ENCODE peak calls at places on chromosomes 5 and 9, in six cellular contexts. Z, G, V, T, F and L are unnamed samples.
A peak's percentile ranks its signal among the peaks of the same experiment; 100 is the strongest.

GRCh38 chr5:172486451-172486850 is 32.1 kb upstream of the SH3PXD2B start:
- DNase-seq in T (no peak), F (peak; percentile 32), G (peak; percentile 27), Z (no peak), V (no peak), L (no peak)

GRCh38 chr9:138105561-138106505 is 228.3 kb downstream of the CACNA1B start:
- DNase-seq in Z (no peak), F (no peak), T (no peak), V (no peak), G (no peak), L (no peak)

GRCh38 chr5:176810687-176811501 is 535 bp downstream of the UNC5A start:
- DNase-seq in Z (no peak), F (peak; percentile 87), V (no peak), T (no peak), G (no peak), L (no peak)

GRCh38 chr9:123828449-123828848 is 101.5 kb downstream of the DENND1A start:
- DNase-seq in G (no peak), Z (no peak), F (no peak), V (no peak), T (no peak), L (no peak)

GRCh38 chr9:115209601-115210306 is 91.8 kb upstream of the TNC start:
- DNase-seq in G (no peak), Z (no peak), T (no peak), F (no peak), V (peak; percentile 60), L (peak; percentile 57)

GRCh38 chr9:20994486-20994885 is 37.0 kb downstream of the HACD4 start:
- DNase-seq in T (no peak), V (no peak), G (no peak), F (no peak), Z (no peak), L (no peak)

GRCh38 chr9:124660341-124660801 is 110.7 kb downstream of the NR6A1 start:
- DNase-seq in V (peak; percentile 61), G (no peak), T (no peak), F (no peak), Z (peak; percentile 23), L (no peak)

GRCh38 chr9:81028504-81028903 is 660.8 kb downstream of the TLE1 start:
- DNase-seq in T (no peak), F (no peak), Z (no peak), V (peak; percentile 97), G (no peak), L (peak; percentile 96)

GRCh38 chr9:136091582-136092352 is 3.3 kb downstream of the NACC2 start:
- DNase-seq in F (no peak), Z (no peak), T (no peak), V (peak; percentile 20), G (peak; percentile 12), L (no peak)

GRCh38 chr9:90365646-90366045 is 277.0 kb downstream of the DIRAS2 start:
- DNase-seq in F (no peak), T (no peak), Z (no peak), V (no peak), G (no peak), L (no peak)

GRCh38 chr5:36894950-36895349 is 18.4 kb downstream of the NIPBL start:
- DNase-seq in G (no peak), V (no peak), F (no peak), T (no peak), Z (no peak), L (no peak)

GRCh38 chr5:69285448-69286116 is 47.0 kb downstream of the CCDC125 start:
- DNase-seq in G (no peak), T (no peak), F (no peak), V (no peak), Z (no peak), L (no peak)

GRCh38 chr5:7779019-7779662 is 71.8 kb downstream of the CFAP90 start:
- DNase-seq in F (no peak), T (no peak), Z (no peak), V (no peak), G (no peak), L (no peak)

GRCh38 chr5:81842795-81843377 is 92.0 kb upstream of the SSBP2 start:
- DNase-seq in G (no peak), Z (no peak), F (no peak), V (no peak), T (no peak), L (no peak)

GRCh38 chr5:66180282-66180955 is 36.3 kb downstream of the SREK1 start:
- DNase-seq in Z (no peak), V (no peak), T (no peak), G (no peak), F (no peak), L (no peak)

GRCh38 chr5:76269259-76269958 is 133.7 kb upstream of the IQGAP2 start:
- DNase-seq in V (no peak), T (no peak), F (no peak), G (no peak), Z (no peak), L (no peak)

GRCh38 chr9:97501177-97501971 is at the start of gene TMOD1:
- DNase-seq in Z (peak; percentile 90), F (peak; percentile 78), V (peak; percentile 34), T (no peak), G (peak; percentile 88), L (no peak)

GRCh38 chr9:98429613-98430012 is 174.2 kb upstream of the TBC1D2 start:
- DNase-seq in G (no peak), T (no peak), Z (no peak), F (no peak), V (peak; percentile 80), L (no peak)

GRCh38 chr5:42767491-42768105 is 11.0 kb downstream of the CCDC152 start:
- DNase-seq in Z (peak; percentile 40), F (no peak), T (no peak), G (no peak), V (peak; percentile 13), L (no peak)

GRCh38 chr9:133090752-133091325 is 29.1 kb downstream of the CEL start:
- DNase-seq in G (no peak), Z (no peak), T (no peak), V (no peak), F (peak; percentile 2), L (no peak)

GRCh38 chr5:109844148-109844547 is 154.4 kb downstream of the MAN2A1 start:
- DNase-seq in T (no peak), V (peak; percentile 28), F (no peak), G (no peak), Z (no peak), L (no peak)

GRCh38 chr9:70081120-70081495 is 37.5 kb downstream of the MAMDC2 start:
- DNase-seq in V (peak; percentile 76), F (no peak), Z (no peak), T (no peak), G (no peak), L (no peak)

GRCh38 chr5:10452768-10453331 is 11.2 kb downstream of the ROPN1L start:
- DNase-seq in Z (peak; percentile 77), V (peak; percentile 95), G (no peak), T (no peak), F (no peak), L (no peak)

GRCh38 chr5:174910245-174910737 is 185.9 kb downstream of the MSX2 start:
- DNase-seq in G (peak; percentile 59), F (peak; percentile 81), Z (peak; percentile 80), V (peak; percentile 18), T (no peak), L (no peak)

GRCh38 chr9:68970150-68970549 is 43.8 kb downstream of the PRKACG start:
- DNase-seq in T (no peak), Z (no peak), V (no peak), G (no peak), F (no peak), L (no peak)

GRCh38 chr9:130332384-130332926 is 66.9 kb downstream of the HMCN2 start:
- DNase-seq in Z (no peak), G (no peak), F (no peak), V (no peak), T (no peak), L (no peak)

GRCh38 chr5:87260604-87261200 is 7.0 kb upstream of the RASA1 start:
- DNase-seq in F (no peak), V (no peak), T (no peak), Z (no peak), G (no peak), L (no peak)

GRCh38 chr9:136326061-136326776 is 1.1 kb upstream of the GPSM1 start:
- DNase-seq in T (no peak), G (peak; percentile 19), Z (peak; percentile 21), F (no peak), V (peak; percentile 92), L (no peak)

GRCh38 chr9:113511047-113511521 is 47.6 kb downstream of the RGS3 start:
- DNase-seq in T (no peak), V (no peak), F (no peak), G (peak; percentile 76), Z (no peak), L (no peak)

GRCh38 chr9:110877376-110877775 is 160.9 kb downstream of the LPAR1 start:
- DNase-seq in G (no peak), Z (no peak), T (no peak), F (no peak), V (no peak), L (no peak)

GRCh38 chr5:170105643-170106611 is at the start of gene FOXI1:
- DNase-seq in Z (no peak), G (no peak), V (no peak), T (no peak), F (no peak), L (no peak)

GRCh38 chr9:677461-678097 is 163.9 kb upstream of the DMRT1 start:
- DNase-seq in T (no peak), V (no peak), G (no peak), F (no peak), Z (no peak), L (no peak)

GRCh38 chr9:32431196-32431595 is 46.8 kb downstream of the ACO1 start:
- DNase-seq in T (no peak), Z (no peak), G (no peak), F (no peak), V (peak; percentile 38), L (no peak)

GRCh38 chr5:162037431-162037830 is 30.1 kb upstream of the GABRG2 start:
- DNase-seq in Z (no peak), G (no peak), F (no peak), V (no peak), T (no peak), L (no peak)
- H3K4me3 ChIP-seq in Z (no peak overlapping the region), G (no peak overlapping the region), F (no peak overlapping the region), V (no peak overlapping the region), T (no peak overlapping the region), L (no peak overlapping the region)

GRCh38 chr5:35202319-35203111 is 27.8 kb downstream of the PRLR start:
- DNase-seq in F (no peak), Z (peak; percentile 45), V (peak; percentile 52), T (no peak), G (no peak), L (no peak)
- TF ChIP-seq CTCF in F (peak; percentile 30), Z (peak; percentile 61), V (peak; percentile 52), T (no peak), G (no peak), L (peak; percentile 82)

GRCh38 chr9:85142461-85143401 is 473.2 kb downstream of the NTRK2 start:
- DNase-seq in F (no peak), V (no peak), Z (peak; percentile 26), G (peak; percentile 15), T (no peak), L (peak; percentile 64)
- H3K4me3 ChIP-seq in F (no peak overlapping the region), V (no peak overlapping the region), Z (no peak overlapping the region), G (no peak overlapping the region), T (no peak overlapping the region), L (no peak overlapping the region)

DNA sequence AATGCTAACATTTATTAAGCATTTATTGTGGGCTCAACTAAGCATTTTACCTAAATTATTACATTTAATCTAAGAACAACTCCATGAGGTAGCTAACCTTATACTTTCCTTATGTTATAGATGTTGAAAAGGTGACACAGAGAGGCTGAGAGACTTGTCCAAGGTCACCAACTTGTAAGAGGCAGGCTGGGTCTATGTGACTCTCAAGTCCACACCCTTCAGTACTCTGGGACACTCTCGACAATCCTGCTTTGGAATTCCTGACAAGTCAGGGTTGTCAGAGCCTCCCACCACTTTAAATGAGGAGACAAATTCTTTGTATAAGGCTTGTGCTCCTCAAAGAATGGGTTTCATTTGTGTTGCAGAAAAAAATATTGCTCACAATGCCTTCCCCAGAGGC is 67.2 kb downstream of the NRG2 start:
- DNase-seq in F (no peak), T (no peak), Z (no peak), V (no peak), G (no peak), L (no peak)
- TF ChIP-seq CTCF in F (no peak), T (no peak), Z (no peak), V (no peak), G (no peak), L (no peak)